ENCODE peak calls at places on chromosome 15, in eight cellular contexts. V is tibial artery, T is GM03348, X is NCI-H510A treated with DMSO at 0.1 percent for 48 hours, C is AG10803, A is endothelial cell, P is heart left ventricle, K is Right ventricle myocardium superior. U is an unnamed sample.

GRCh38 chr15:75350601-75351331 is 3.9 kb downstream of the NEIL1 start:
- DNase-seq in V (no peak), T (no peak), X (no peak), C (peak; percentile 50), A (no peak), P (peak; percentile 14), K (no peak), U (no peak)

GRCh38 chr15:29924750-29925149 is 102.5 kb upstream of the TJP1 start:
- DNase-seq in V (peak; percentile 66), T (peak; percentile 85), X (peak; percentile 18), C (peak; percentile 71), A (peak; percentile 56), P (no peak), K (no peak), U (peak; percentile 43)

GRCh38 chr15:74651251-74651741 is 35.7 kb downstream of the CLK3 start:
- DNase-seq in V (no peak), T (no peak), X (peak; percentile 61), C (peak; percentile 67), A (no peak), P (no peak), K (no peak), U (no peak)

GRCh38 chr15:69713726-69714559 is 261.3 kb downstream of the RPLP1 start:
- DNase-seq in V (no peak), T (no peak), X (peak; percentile 26), C (no peak), A (no peak), P (no peak), K (no peak), U (no peak)

GRCh38 chr15:89429986-89430385 is 66.4 kb downstream of the RHCG start:
- DNase-seq in V (no peak), T (no peak), X (no peak), C (no peak), A (no peak), P (no peak), K (no peak), U (no peak)

GRCh38 chr15:86139828-86140227 is 60.2 kb downstream of the AGBL1 start:
- DNase-seq in V (no peak), T (no peak), X (no peak), C (no peak), A (no peak), P (no peak), K (no peak), U (peak; percentile 48)

GRCh38 chr15:98522127-98522526 is 126.2 kb upstream of the IGF1R start:
- DNase-seq in V (no peak), T (no peak), X (no peak), C (no peak), A (no peak), P (no peak), K (no peak), U (no peak)

GRCh38 chr15:88657326-88658069 is 18.7 kb downstream of the ISG20 start:
- DNase-seq in V (peak; percentile 71), T (peak; percentile 87), X (no peak), C (peak; percentile 57), A (peak; percentile 58), P (no peak), K (no peak), U (peak; percentile 78)

GRCh38 chr15:27951191-27951890 is 147.8 kb downstream of the OCA2 start:
- DNase-seq in V (no peak), T (no peak), X (no peak), C (no peak), A (no peak), P (no peak), K (no peak), U (no peak)

GRCh38 chr15:99556010-99556409 is 9.8 kb upstream of the MEF2A start:
- DNase-seq in V (no peak), T (no peak), X (no peak), C (no peak), A (no peak), P (no peak), K (no peak), U (no peak)

GRCh38 chr15:67063689-67064606 is 1.5 kb upstream of the SMAD3 start:
- DNase-seq in V (no peak), T (no peak), X (peak; percentile 81), C (no peak), A (peak; percentile 26), P (no peak), K (no peak), U (peak; percentile 94)

GRCh38 chr15:41154412-41154811 is 38.3 kb upstream of the INO80 start:
- DNase-seq in V (no peak), T (no peak), X (no peak), C (no peak), A (peak; percentile 4), P (no peak), K (no peak), U (no peak)

GRCh38 chr15:101207867-101208288 is 44.0 kb downstream of the CHSY1 start:
- DNase-seq in V (peak; percentile 78), T (peak; percentile 62), X (no peak), C (peak; percentile 80), A (no peak), P (no peak), K (peak; percentile 43), U (no peak)

GRCh38 chr15:85621096-85621495 is 173.6 kb downstream of the KLHL25 start:
- DNase-seq in V (no peak), T (peak; percentile 31), X (no peak), C (peak; percentile 70), A (no peak), P (no peak), K (no peak), U (no peak)

GRCh38 chr15:93088981-93089854 is at the start of gene RGMA:
- DNase-seq in V (no peak), T (peak; percentile 65), X (no peak), C (no peak), A (peak; percentile 35), P (peak; percentile 68), K (peak; percentile 71), U (no peak)

GRCh38 chr15:74632601-74633000 is 17.0 kb downstream of the CLK3 start:
- DNase-seq in V (no peak), T (no peak), X (no peak), C (no peak), A (no peak), P (no peak), K (no peak), U (no peak)

GRCh38 chr15:66674756-66675155 is 27.3 kb upstream of the SMAD6 start:
- DNase-seq in V (no peak), T (no peak), X (no peak), C (no peak), A (no peak), P (no peak), K (no peak), U (no peak)

GRCh38 chr15:63054281-63054683 is 11.7 kb downstream of the TPM1 start:
- DNase-seq in V (no peak), T (no peak), X (no peak), C (no peak), A (no peak), P (no peak), K (no peak), U (no peak)

GRCh38 chr15:90716317-90716975 is 700 bp upstream of the BLM start:
- DNase-seq in V (no peak), T (no peak), X (no peak), C (peak; percentile 3), A (no peak), P (no peak), K (no peak), U (no peak)

GRCh38 chr15:74322558-74323180 is 44.8 kb downstream of the CYP11A1 start:
- DNase-seq in V (peak; percentile 79), T (peak; percentile 91), X (peak; percentile 55), C (peak; percentile 58), A (peak; percentile 75), P (peak; percentile 83), K (peak; percentile 81), U (peak; percentile 89)

GRCh38 chr15:100601628-100602063 is 338 bp downstream of the LINS1 start:
- DNase-seq in V (no peak), T (no peak), X (no peak), C (no peak), A (no peak), P (no peak), K (no peak), U (peak; percentile 12)